ENCODE peak calls at places on chromosomes 5 and 9, in five cellular contexts. One of them, this sample, is unnamed.

GRCh38 chr5:149951138-149951749 is 6.7 kb upstream of the PDE6A start:
- DNase-seq in IMR-90: no peak
- DNase-seq in mesenchymal stem cell: no peak
- DNase-seq in neuronal stem cell: no peak
- DNase-seq in H1: no peak
- DNase-seq in this sample: peak; percentile 42

GRCh38 chr5:133222040-133222439 is 170.2 kb downstream of the HSPA4 start:
- DNase-seq in IMR-90: no peak
- DNase-seq in mesenchymal stem cell: no peak
- DNase-seq in neuronal stem cell: no peak
- DNase-seq in H1: no peak
- DNase-seq in this sample: no peak

GRCh38 chr5:92637247-92637646 is 943.8 kb downstream of the NR2F1-AS1 start:
- DNase-seq in IMR-90: no peak
- DNase-seq in mesenchymal stem cell: no peak
- DNase-seq in neuronal stem cell: no peak
- DNase-seq in H1: no peak
- DNase-seq in this sample: no peak

GRCh38 chr5:172898513-172899369 is 60.5 kb upstream of the RPL26L1 start:
- DNase-seq in IMR-90: no peak
- DNase-seq in mesenchymal stem cell: no peak
- DNase-seq in neuronal stem cell: no peak
- DNase-seq in H1: no peak
- DNase-seq in this sample: no peak

GRCh38 chr9:126016579-126017290 is 269.6 kb downstream of the PBX3 start:
- DNase-seq in IMR-90: no peak
- DNase-seq in mesenchymal stem cell: no peak
- DNase-seq in neuronal stem cell: no peak
- DNase-seq in H1: no peak
- DNase-seq in this sample: no peak

GRCh38 chr5:175226506-175226905 is 217.5 kb downstream of the DRD1 start:
- DNase-seq in IMR-90: no peak
- DNase-seq in mesenchymal stem cell: no peak
- DNase-seq in neuronal stem cell: no peak
- DNase-seq in H1: no peak
- DNase-seq in this sample: no peak

GRCh38 chr5:155943516-155944407 is 383.2 kb upstream of the SGCD start:
- DNase-seq in IMR-90: peak; percentile 70
- DNase-seq in mesenchymal stem cell: peak; percentile 50
- DNase-seq in neuronal stem cell: peak; percentile 39
- DNase-seq in H1: peak; percentile 53
- DNase-seq in this sample: peak; percentile 63

GRCh38 chr5:34545164-34545563 is 111.0 kb upstream of the RAI14 start:
- DNase-seq in IMR-90: no peak
- DNase-seq in mesenchymal stem cell: no peak
- DNase-seq in neuronal stem cell: no peak
- DNase-seq in H1: no peak
- DNase-seq in this sample: no peak

GRCh38 chr9:91037511-91038482 is 236.2 kb downstream of the SYK start:
- DNase-seq in IMR-90: peak; percentile 93
- DNase-seq in mesenchymal stem cell: peak; percentile 95
- DNase-seq in neuronal stem cell: no peak
- DNase-seq in H1: no peak
- DNase-seq in this sample: no peak

GRCh38 chr5:57185301-57185700 is 11.4 kb downstream of the GPBP1 start:
- DNase-seq in IMR-90: no peak
- DNase-seq in mesenchymal stem cell: no peak
- DNase-seq in neuronal stem cell: no peak
- DNase-seq in H1: no peak
- DNase-seq in this sample: no peak
- H4K91ac ChIP-seq in IMR-90: no peak overlapping the region
- H4K91ac ChIP-seq in mesenchymal stem cell: no peak overlapping the region
- H4K91ac ChIP-seq in neuronal stem cell: no peak overlapping the region
- H4K91ac ChIP-seq in H1: no peak overlapping the region
- H4K91ac ChIP-seq in this sample: no peak overlapping the region

DNA sequence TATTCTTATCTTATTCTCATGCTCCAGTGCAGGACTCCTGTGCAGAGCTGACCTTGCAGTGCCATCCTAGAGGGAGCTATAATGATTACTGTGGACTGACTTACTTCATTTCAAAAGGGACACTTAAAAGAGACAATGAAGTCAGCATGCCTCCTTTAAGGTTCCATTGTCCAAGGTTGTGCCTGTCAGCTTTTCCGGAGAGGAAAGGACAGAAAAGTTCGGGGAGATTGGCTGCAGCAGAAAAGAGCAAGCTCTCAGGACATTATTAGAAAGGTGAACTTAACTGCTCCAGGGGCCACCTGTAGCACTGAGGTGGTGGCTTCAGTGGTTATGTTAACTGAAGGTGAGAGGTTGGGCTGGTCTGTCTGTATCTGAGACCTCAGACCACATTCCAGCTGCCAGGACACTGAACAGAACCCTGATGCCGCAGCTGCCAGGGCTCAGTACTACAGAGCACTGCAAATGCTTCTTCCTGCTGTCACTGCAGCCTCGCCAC is 112.9 kb downstream of the ST8SIA4 start:
- DNase-seq in IMR-90: no peak
- DNase-seq in mesenchymal stem cell: no peak
- DNase-seq in neuronal stem cell: peak; percentile 38
- DNase-seq in H1: peak; percentile 55
- DNase-seq in this sample: peak; percentile 49
- H3K9ac ChIP-seq in IMR-90: no peak overlapping the region
- H3K9ac ChIP-seq in mesenchymal stem cell: no peak overlapping the region
- H3K9ac ChIP-seq in neuronal stem cell: no peak overlapping the region
- H3K9ac ChIP-seq in H1: no peak overlapping the region
- H3K9ac ChIP-seq in this sample: no peak overlapping the region

DNA sequence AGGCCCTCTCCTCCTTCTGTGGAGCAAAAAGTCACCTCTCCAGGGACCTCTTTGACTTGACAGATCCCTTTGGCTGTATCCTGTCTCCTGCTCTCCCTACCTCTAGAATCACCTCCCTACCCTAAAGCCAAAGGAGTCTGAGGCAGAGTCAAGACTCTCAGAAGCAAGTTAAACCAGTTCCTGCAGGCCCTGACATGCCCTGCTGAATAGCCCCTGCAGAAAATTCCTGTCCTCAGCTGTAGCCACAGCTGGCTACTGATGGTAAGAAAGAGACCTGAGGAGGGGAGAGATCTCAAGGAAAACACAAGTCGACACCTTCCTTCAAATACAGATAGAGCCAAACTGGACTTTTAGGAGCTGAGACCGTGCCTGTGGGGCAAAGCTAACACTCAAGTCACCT is 23.7 kb upstream of the UBAP2 start:
- DNase-seq in IMR-90: no peak
- DNase-seq in mesenchymal stem cell: no peak
- DNase-seq in neuronal stem cell: no peak
- DNase-seq in H1: no peak
- DNase-seq in this sample: peak; percentile 73
- H4K8ac ChIP-seq in IMR-90: peak overlapping the region; percentile 90
- H4K8ac ChIP-seq in mesenchymal stem cell: peak overlapping the region; percentile 77
- H4K8ac ChIP-seq in neuronal stem cell: no peak overlapping the region
- H4K8ac ChIP-seq in H1: no peak overlapping the region
- H4K8ac ChIP-seq in this sample: no peak overlapping the region

GRCh38 chr9:124278054-124278540 is 20.3 kb downstream of the NEK6 start:
- DNase-seq in IMR-90: no peak
- DNase-seq in mesenchymal stem cell: peak; percentile 59
- DNase-seq in neuronal stem cell: no peak
- DNase-seq in H1: no peak
- DNase-seq in this sample: no peak

GRCh38 chr9:124282442-124283231 is 24.9 kb downstream of the NEK6 start:
- DNase-seq in IMR-90: peak; percentile 79
- DNase-seq in mesenchymal stem cell: peak; percentile 50
- DNase-seq in neuronal stem cell: no peak
- DNase-seq in H1: no peak
- DNase-seq in this sample: no peak

GRCh38 chr9:124281934-124282351 is 24.2 kb downstream of the NEK6 start:
- DNase-seq in IMR-90: no peak
- DNase-seq in mesenchymal stem cell: peak; percentile 71
- DNase-seq in neuronal stem cell: no peak
- DNase-seq in H1: no peak
- DNase-seq in this sample: no peak

GRCh38 chr9:124279531-124280175 is 21.9 kb downstream of the NEK6 start:
- DNase-seq in IMR-90: no peak
- DNase-seq in mesenchymal stem cell: peak; percentile 48
- DNase-seq in neuronal stem cell: no peak
- DNase-seq in H1: no peak
- DNase-seq in this sample: no peak

DNA sequence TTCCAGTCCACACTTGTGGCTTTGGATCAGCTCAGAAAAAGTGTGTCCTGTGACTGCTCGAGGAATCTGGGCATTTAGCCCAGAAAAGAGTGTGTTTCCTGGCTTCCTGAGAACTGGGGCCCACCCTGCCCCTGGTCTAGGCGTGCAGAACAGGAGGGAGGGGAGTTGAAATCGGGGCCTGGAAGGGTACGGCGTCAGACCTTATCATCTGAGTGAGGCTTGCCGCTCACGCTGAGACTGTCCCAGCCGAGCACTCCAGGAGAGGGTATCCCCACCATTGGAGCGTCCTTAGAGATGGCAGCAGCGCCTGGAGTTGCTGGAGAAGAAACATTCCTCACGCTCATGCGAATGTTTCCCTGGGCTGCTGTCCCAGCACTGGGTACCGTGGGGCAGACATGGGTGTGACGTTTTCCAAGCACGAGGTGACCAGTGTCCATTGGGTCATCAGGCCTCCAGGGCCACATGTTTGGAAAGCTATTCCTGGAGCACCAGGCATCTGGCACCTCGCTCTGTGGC is 22.5 kb downstream of the NEK6 start:
- DNase-seq in IMR-90: peak; percentile 91
- DNase-seq in mesenchymal stem cell: peak; percentile 90
- DNase-seq in neuronal stem cell: no peak
- DNase-seq in H1: no peak
- DNase-seq in this sample: no peak
- H4K91ac ChIP-seq in IMR-90: peak overlapping the region; percentile 89
- H4K91ac ChIP-seq in mesenchymal stem cell: peak overlapping the region; percentile 53
- H4K91ac ChIP-seq in neuronal stem cell: no peak overlapping the region
- H4K91ac ChIP-seq in H1: peak overlapping the region; percentile 30
- H4K91ac ChIP-seq in this sample: peak overlapping the region; percentile 77

GRCh38 chr9:135275163-135275925 is 187.9 kb downstream of the OLFM1 start:
- DNase-seq in IMR-90: no peak
- DNase-seq in mesenchymal stem cell: no peak
- DNase-seq in neuronal stem cell: no peak
- DNase-seq in H1: no peak
- DNase-seq in this sample: no peak
- H3K9ac ChIP-seq in IMR-90: no peak overlapping the region
- H3K9ac ChIP-seq in mesenchymal stem cell: no peak overlapping the region
- H3K9ac ChIP-seq in neuronal stem cell: no peak overlapping the region
- H3K9ac ChIP-seq in H1: no peak overlapping the region
- H3K9ac ChIP-seq in this sample: no peak overlapping the region

GRCh38 chr5:145701404-145701803 is 133.7 kb downstream of the PRELID2 start:
- DNase-seq in IMR-90: no peak
- DNase-seq in mesenchymal stem cell: no peak
- DNase-seq in neuronal stem cell: no peak
- DNase-seq in H1: no peak
- DNase-seq in this sample: no peak

GRCh38 chr5:145697251-145698016 is 137.7 kb downstream of the PRELID2 start:
- DNase-seq in IMR-90: peak; percentile 49
- DNase-seq in mesenchymal stem cell: peak; percentile 46
- DNase-seq in neuronal stem cell: no peak
- DNase-seq in H1: no peak
- DNase-seq in this sample: peak; percentile 51

GRCh38 chr5:145704724-145705123 is 130.4 kb downstream of the PRELID2 start:
- DNase-seq in IMR-90: no peak
- DNase-seq in mesenchymal stem cell: no peak
- DNase-seq in neuronal stem cell: no peak
- DNase-seq in H1: no peak
- DNase-seq in this sample: no peak

DNA sequence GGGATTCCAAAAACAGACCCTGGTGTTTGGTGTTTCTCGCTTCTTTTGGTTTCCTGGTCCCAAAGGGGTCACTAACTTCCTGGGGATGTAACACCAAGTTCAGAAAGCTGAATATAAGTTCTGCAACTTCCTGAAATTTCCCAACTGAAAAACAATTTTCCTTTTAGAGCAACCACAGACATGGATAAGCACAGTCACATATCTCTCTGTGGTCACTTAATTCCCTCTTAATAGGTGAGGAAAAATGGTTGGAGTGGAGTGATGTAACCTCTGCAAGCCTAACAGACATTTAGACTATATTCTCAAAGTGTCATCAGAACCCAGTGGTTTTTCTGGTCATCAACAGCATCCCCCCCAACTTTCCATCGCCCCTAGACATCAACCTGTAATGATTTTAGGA is 135.3 kb downstream of the PRELID2 start:
- DNase-seq in IMR-90: no peak
- DNase-seq in mesenchymal stem cell: peak; percentile 2
- DNase-seq in neuronal stem cell: no peak
- DNase-seq in H1: no peak
- DNase-seq in this sample: no peak
- H4K8ac ChIP-seq in IMR-90: no peak overlapping the region
- H4K8ac ChIP-seq in mesenchymal stem cell: no peak overlapping the region
- H4K8ac ChIP-seq in neuronal stem cell: no peak overlapping the region
- H4K8ac ChIP-seq in H1: no peak overlapping the region
- H4K8ac ChIP-seq in this sample: no peak overlapping the region

GRCh38 chr9:132025766-132026165 is 53.9 kb downstream of the MED27 start:
- DNase-seq in IMR-90: no peak
- DNase-seq in mesenchymal stem cell: no peak
- DNase-seq in neuronal stem cell: no peak
- DNase-seq in H1: no peak
- DNase-seq in this sample: no peak
- H4K91ac ChIP-seq in IMR-90: no peak overlapping the region
- H4K91ac ChIP-seq in mesenchymal stem cell: no peak overlapping the region
- H4K91ac ChIP-seq in neuronal stem cell: no peak overlapping the region
- H4K91ac ChIP-seq in H1: no peak overlapping the region
- H4K91ac ChIP-seq in this sample: no peak overlapping the region

GRCh38 chr9:113609562-113610318 is 146.2 kb downstream of the RGS3 start:
- DNase-seq in IMR-90: peak; percentile 60
- DNase-seq in mesenchymal stem cell: peak; percentile 64
- DNase-seq in neuronal stem cell: no peak
- DNase-seq in H1: no peak
- DNase-seq in this sample: peak; percentile 80
- H3K9ac ChIP-seq in IMR-90: no peak overlapping the region
- H3K9ac ChIP-seq in mesenchymal stem cell: no peak overlapping the region
- H3K9ac ChIP-seq in neuronal stem cell: no peak overlapping the region
- H3K9ac ChIP-seq in H1: no peak overlapping the region
- H3K9ac ChIP-seq in this sample: no peak overlapping the region

GRCh38 chr9:758147-758546 is 83.3 kb upstream of the DMRT1 start:
- DNase-seq in IMR-90: no peak
- DNase-seq in mesenchymal stem cell: no peak
- DNase-seq in neuronal stem cell: no peak
- DNase-seq in H1: peak; percentile 14
- DNase-seq in this sample: no peak

GRCh38 chr9:761155-761792 is 80.2 kb upstream of the DMRT1 start:
- DNase-seq in IMR-90: peak; percentile 48
- DNase-seq in mesenchymal stem cell: peak; percentile 24
- DNase-seq in neuronal stem cell: no peak
- DNase-seq in H1: no peak
- DNase-seq in this sample: no peak

GRCh38 chr9:759541-759940 is 82.0 kb upstream of the DMRT1 start:
- DNase-seq in IMR-90: no peak
- DNase-seq in mesenchymal stem cell: no peak
- DNase-seq in neuronal stem cell: no peak
- DNase-seq in H1: peak; percentile 11
- DNase-seq in this sample: no peak

GRCh38 chr9:761793-762190 is 79.7 kb upstream of the DMRT1 start:
- DNase-seq in IMR-90: no peak
- DNase-seq in mesenchymal stem cell: no peak
- DNase-seq in neuronal stem cell: no peak
- DNase-seq in H1: peak; percentile 29
- DNase-seq in this sample: no peak

GRCh38 chr9:759983-760715 is 81.3 kb upstream of the DMRT1 start:
- DNase-seq in IMR-90: no peak
- DNase-seq in mesenchymal stem cell: no peak
- DNase-seq in neuronal stem cell: no peak
- DNase-seq in H1: peak; percentile 28
- DNase-seq in this sample: no peak
- H4K8ac ChIP-seq in IMR-90: no peak overlapping the region
- H4K8ac ChIP-seq in mesenchymal stem cell: no peak overlapping the region
- H4K8ac ChIP-seq in neuronal stem cell: no peak overlapping the region
- H4K8ac ChIP-seq in H1: no peak overlapping the region
- H4K8ac ChIP-seq in this sample: no peak overlapping the region